ENCODE peak calls at places on chromosomes 16 and 17, in five cellular contexts. X is H1, R is IMR-90, Q is H9, O is neuronal stem cell. E is an unnamed sample.

GRCh38 chr17:75370288-75370687 is 35.2 kb downstream of the GRB2 start:
- DNase-seq in X (no peak), R (no peak), Q (no peak), O (no peak), E (no peak)

GRCh38 chr17:10031102-10031501 is 126.0 kb upstream of the RCVRN start:
- DNase-seq in X (no peak), R (no peak), Q (no peak), O (no peak), E (no peak)

GRCh38 chr16:69057400-69058378 is 47.8 kb upstream of the HAS3 start:
- DNase-seq in X (no peak), R (peak; percentile 91), Q (no peak), O (no peak), E (no peak)

GRCh38 chr16:48053346-48053745 is 102.4 kb downstream of the ABCC12 start:
- DNase-seq in X (no peak), R (peak; percentile 69), Q (peak; percentile 70), O (peak; percentile 36), E (peak; percentile 84)

GRCh38 chr16:72974142-72974769 is 73.7 kb downstream of the ZFHX3 start:
- DNase-seq in X (no peak), R (no peak), Q (no peak), O (no peak), E (no peak)

GRCh38 chr17:49993423-49994037 is 1.5 kb downstream of the DLX3 start:
- DNase-seq in X (no peak), R (no peak), Q (peak; percentile 86), O (no peak), E (peak; percentile 45)

GRCh38 chr16:78375055-78375679 is 275.7 kb downstream of the WWOX start:
- DNase-seq in X (no peak), R (no peak), Q (no peak), O (no peak), E (peak; percentile 60)

GRCh38 chr17:79132271-79133064 is 57.8 kb downstream of the ENGASE start:
- DNase-seq in X (no peak), R (no peak), Q (no peak), O (no peak), E (no peak)

GRCh38 chr17:10532026-10532425 is 13.7 kb upstream of the MYH1 start:
- DNase-seq in X (no peak), R (no peak), Q (no peak), O (no peak), E (no peak)

GRCh38 chr16:64440421-64440831 is 681.4 kb downstream of the CDH11 start:
- DNase-seq in X (no peak), R (peak; percentile 99), Q (no peak), O (no peak), E (no peak)

GRCh38 chr17:81250286-81251090 is 11.4 kb downstream of the NDUFAF8 start:
- DNase-seq in X (no peak), R (no peak), Q (no peak), O (no peak), E (no peak)

GRCh38 chr17:27269978-27270377 is 23.9 kb upstream of the WSB1 start:
- DNase-seq in X (no peak), R (no peak), Q (no peak), O (no peak), E (no peak)

GRCh38 chr16:20928774-20929411 is 28.3 kb downstream of the LYRM1 start:
- DNase-seq in X (no peak), R (no peak), Q (no peak), O (no peak), E (no peak)

GRCh38 chr16:80023865-80024264 is 423.3 kb upstream of the MAF start:
- DNase-seq in X (no peak), R (peak; percentile 3), Q (no peak), O (no peak), E (peak; percentile 71)

GRCh38 chr17:75808905-75809621 is 24.5 kb downstream of the UNK start:
- DNase-seq in X (no peak), R (peak; percentile 37), Q (peak; percentile 29), O (no peak), E (peak; percentile 93)

GRCh38 chr17:57980522-57980921 is 7.5 kb downstream of the VEZF1 start:
- DNase-seq in X (no peak), R (no peak), Q (no peak), O (no peak), E (no peak)

GRCh38 chr16:27432600-27432957 is 30.6 kb downstream of the IL21R start:
- DNase-seq in X (no peak), R (peak; percentile 82), Q (peak; percentile 12), O (no peak), E (peak; percentile 82)

GRCh38 chr16:88936913-88937666 is 39.9 kb downstream of the CBFA2T3 start:
- DNase-seq in X (no peak), R (no peak), Q (no peak), O (no peak), E (no peak)

GRCh38 chr17:42313773-42314566 is 25.7 kb downstream of the STAT5A start:
- DNase-seq in X (no peak), R (no peak), Q (no peak), O (no peak), E (peak; percentile 34)

GRCh38 chr16:50742521-50743150 is 750 bp downstream of the CYLD start:
- DNase-seq in X (no peak), R (peak; percentile 43), Q (no peak), O (no peak), E (peak; percentile 28)

GRCh38 chr16:48623304-48624016 is 13.5 kb upstream of the N4BP1 start:
- DNase-seq in X (peak; percentile 59), R (peak; percentile 75), Q (peak; percentile 87), O (peak; percentile 76), E (peak; percentile 80)

GRCh38 chr17:6639014-6639650 is 1.4 kb downstream of the KIAA0753 start:
- DNase-seq in X (no peak), R (no peak), Q (no peak), O (no peak), E (no peak)

GRCh38 chr17:7561589-7562207 is at the start of gene SENP3:
- DNase-seq in X (no peak), R (peak; percentile 88), Q (peak; percentile 94), O (peak; percentile 94), E (peak; percentile 92)

GRCh38 chr17:37399404-37399803 is 7.2 kb downstream of the ACACA start:
- DNase-seq in X (no peak), R (peak; percentile 19), Q (no peak), O (no peak), E (peak; percentile 74)

GRCh38 chr16:2224183-2224486 is 744 bp downstream of the E4F1 start:
- DNase-seq in X (no peak), R (peak; percentile 42), Q (no peak), O (no peak), E (no peak)

GRCh38 chr16:47139561-47140185 is 4.1 kb downstream of the NETO2 start:
- DNase-seq in X (no peak), R (peak; percentile 13), Q (no peak), O (no peak), E (no peak)

GRCh38 chr16:50970221-50970620 is 180.8 kb downstream of the SALL1 start:
- DNase-seq in X (no peak), R (no peak), Q (no peak), O (no peak), E (no peak)

DNA sequence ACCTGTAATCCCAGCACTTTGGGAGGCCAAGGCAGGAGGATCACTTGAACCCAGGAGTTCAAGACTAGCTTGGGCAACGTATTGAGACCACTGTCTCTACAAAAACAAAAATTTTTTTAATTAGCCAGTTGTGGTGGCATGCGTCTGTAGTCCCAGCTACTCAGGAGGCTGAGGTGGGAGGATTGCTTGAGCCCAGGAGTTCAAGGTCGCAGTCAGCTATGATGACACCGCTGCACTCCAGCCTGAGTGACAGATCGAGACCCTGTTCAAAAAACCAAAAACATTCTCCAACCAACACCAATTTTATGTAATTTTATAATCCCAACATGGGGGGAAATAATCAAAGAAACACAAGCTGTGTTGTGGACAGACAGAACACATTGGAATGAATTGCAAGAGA is 54.6 kb upstream of the TNRC6A start:
- DNase-seq in X (no peak), R (no peak), Q (no peak), O (no peak), E (no peak)
- H4K91ac ChIP-seq in X (no peak overlapping the region), R (no peak overlapping the region), Q (no peak overlapping the region), O (no peak overlapping the region), E (no peak overlapping the region)

DNA sequence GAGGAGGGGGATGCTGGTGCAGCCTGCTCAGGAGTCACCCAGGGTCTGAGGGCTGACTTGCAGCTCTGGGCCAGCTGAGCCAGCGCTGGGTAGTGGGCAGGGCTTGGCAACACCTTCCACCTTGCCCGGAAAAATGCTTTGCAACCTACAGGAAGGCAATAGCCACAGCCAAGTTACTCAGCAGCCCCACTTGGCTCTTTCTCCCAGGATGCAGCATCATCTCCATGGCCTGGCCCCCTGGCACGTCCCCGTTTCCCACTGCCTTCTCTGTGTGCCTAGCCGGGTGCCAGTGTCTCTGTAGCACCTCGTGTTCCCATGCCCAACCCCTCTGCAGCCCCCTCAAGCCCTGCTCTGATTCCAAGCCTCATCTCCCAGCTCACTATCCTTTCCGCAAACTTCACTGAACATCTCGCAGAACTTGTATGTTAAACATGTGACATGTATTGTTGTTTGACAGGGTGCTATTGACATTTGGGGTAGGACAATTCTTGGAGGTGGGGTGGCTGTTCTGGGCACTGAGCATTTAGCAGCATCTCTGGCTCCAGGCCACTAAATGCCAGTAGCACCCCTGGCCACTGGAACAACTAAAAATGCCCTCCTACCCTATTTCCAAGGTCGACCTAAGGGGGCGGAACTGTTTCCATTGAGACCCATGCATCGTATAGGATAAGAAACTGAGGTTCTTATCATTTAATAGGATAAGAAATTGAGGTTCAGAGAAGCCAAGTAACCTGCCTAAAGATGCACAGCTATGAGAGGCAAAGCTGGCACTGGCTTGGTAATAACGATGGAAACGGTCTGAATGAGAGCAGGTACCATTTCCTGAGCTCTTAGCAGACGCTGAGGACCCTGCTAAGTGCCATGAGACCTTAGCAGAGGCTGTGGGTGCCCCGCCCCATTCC is 12.2 kb downstream of the DEXI start:
- DNase-seq in X (no peak), R (no peak), Q (no peak), O (no peak), E (no peak)
- H3K4me1 ChIP-seq in X (no peaks in the 10 kb centered on the region), R (no peaks in the 10 kb centered on the region), Q (no peaks in the 10 kb centered on the region), O (no peaks in the 10 kb centered on the region), E (peaks cover 17% of the 10 kb centered on the region)

DNA sequence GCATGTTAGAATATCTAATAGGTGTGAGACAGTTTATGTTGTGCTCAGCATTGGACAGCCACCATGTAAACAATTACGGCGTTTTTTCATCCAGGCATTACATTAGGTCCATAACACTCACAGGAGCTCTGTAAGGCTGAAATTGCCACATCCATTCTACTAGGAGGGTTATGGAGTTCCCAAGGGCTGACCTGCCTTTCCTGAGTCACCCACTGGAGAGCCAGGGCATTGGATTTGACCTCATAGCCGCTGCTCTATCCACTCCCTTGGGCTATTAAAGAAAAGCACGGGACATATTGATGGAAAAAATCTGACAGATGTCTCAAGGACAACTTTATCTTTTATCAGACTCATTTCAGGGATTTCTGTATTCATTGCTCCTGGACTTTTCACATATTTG is 306.3 kb upstream of the HSBP1 start:
- DNase-seq in X (no peak), R (no peak), Q (no peak), O (no peak), E (no peak)
- H3K23ac ChIP-seq in X (no peak overlapping the region), R (no peak overlapping the region), Q (no peak overlapping the region), O (no peak overlapping the region), E (no peak overlapping the region)

GRCh38 chr16:14485131-14485551 is 144.9 kb downstream of the PARN start:
- DNase-seq in X (no peak), R (peak; percentile 65), Q (no peak), O (no peak), E (peak; percentile 50)

GRCh38 chr16:14483819-14484385 is 146.2 kb downstream of the PARN start:
- DNase-seq in X (no peak), R (no peak), Q (no peak), O (no peak), E (no peak)

GRCh38 chr16:14486520-14487303 is 143.3 kb downstream of the PARN start:
- DNase-seq in X (no peak), R (peak; percentile 94), Q (peak; percentile 49), O (no peak), E (peak; percentile 83)

GRCh38 chr16:14487579-14487978 is 142.5 kb downstream of the PARN start:
- DNase-seq in X (no peak), R (no peak), Q (no peak), O (no peak), E (no peak)

GRCh38 chr16:14485811-14486519 is 144.1 kb downstream of the PARN start:
- DNase-seq in X (no peak), R (no peak), Q (no peak), O (no peak), E (no peak)
- H4K91ac ChIP-seq in X (no peak overlapping the region), R (peak overlapping the region; percentile 29), Q (no peak overlapping the region), O (no peak overlapping the region), E (peak overlapping the region; percentile 31)

E was measured in trophoblast cell.